ENCODE peak calls at places on chromosomes 6 and 20, in nine cellular contexts. Q is kidney epithelial cell, E is GM23338, S is mammary epithelial cell, T is K562, Y is HCT116, V is fibroblast of mammary gland, R is Caco-2, O is left ventricle myocardium inferior. N is an unnamed sample.

GRCh38 chr20:4076671-4077070 is 61.3 kb upstream of the RNF24 start:
- DNase-seq in Q (no peak), E (no peak), S (peak; percentile 80), T (no peak), Y (peak; percentile 76), V (peak; percentile 96), R (no peak), O (no peak), N (no peak)

GRCh38 chr6:155301867-155302266 is 12.4 kb downstream of the TFB1M start:
- DNase-seq in Q (no peak), E (peak; percentile 10), S (no peak), T (no peak), Y (no peak), V (peak; percentile 37), R (no peak), O (no peak), N (no peak)

GRCh38 chr20:18991012-18991411 is 177.4 kb downstream of the SCP2D1 start:
- DNase-seq in Q (no peak), E (no peak), S (no peak), T (no peak), Y (no peak), V (no peak), R (no peak), O (no peak), N (no peak)

GRCh38 chr6:163314791-163315404 is 99.6 kb upstream of the QKI start:
- DNase-seq in Q (no peak), E (no peak), S (no peak), T (no peak), Y (no peak), V (no peak), R (no peak), O (no peak), N (no peak)

GRCh38 chr6:11654876-11655275 is 117.3 kb downstream of the TMEM170B start:
- DNase-seq in Q (no peak), E (no peak), S (no peak), T (no peak), Y (no peak), V (no peak), R (no peak), O (no peak), N (no peak)

GRCh38 chr6:17583811-17584210 is 16.3 kb upstream of the FAM8A1 start:
- DNase-seq in Q (no peak), E (no peak), S (no peak), T (no peak), Y (no peak), V (peak; percentile 53), R (no peak), O (no peak), N (peak; percentile 73)

GRCh38 chr20:5474646-5475550 is 158.1 kb upstream of the PROKR2 start:
- DNase-seq in Q (no peak), E (no peak), S (no peak), T (no peak), Y (no peak), V (no peak), R (no peak), O (no peak), N (no peak)

GRCh38 chr6:72446427-72446826 is 175.4 kb upstream of the KCNQ5 start:
- DNase-seq in Q (no peak), E (peak; percentile 4), S (no peak), T (no peak), Y (no peak), V (no peak), R (no peak), O (no peak), N (no peak)

GRCh38 chr6:169848946-169849345 is 97.5 kb downstream of the ERMARD start:
- DNase-seq in Q (no peak), E (no peak), S (no peak), T (no peak), Y (no peak), V (no peak), R (no peak), O (no peak), N (no peak)

DNA sequence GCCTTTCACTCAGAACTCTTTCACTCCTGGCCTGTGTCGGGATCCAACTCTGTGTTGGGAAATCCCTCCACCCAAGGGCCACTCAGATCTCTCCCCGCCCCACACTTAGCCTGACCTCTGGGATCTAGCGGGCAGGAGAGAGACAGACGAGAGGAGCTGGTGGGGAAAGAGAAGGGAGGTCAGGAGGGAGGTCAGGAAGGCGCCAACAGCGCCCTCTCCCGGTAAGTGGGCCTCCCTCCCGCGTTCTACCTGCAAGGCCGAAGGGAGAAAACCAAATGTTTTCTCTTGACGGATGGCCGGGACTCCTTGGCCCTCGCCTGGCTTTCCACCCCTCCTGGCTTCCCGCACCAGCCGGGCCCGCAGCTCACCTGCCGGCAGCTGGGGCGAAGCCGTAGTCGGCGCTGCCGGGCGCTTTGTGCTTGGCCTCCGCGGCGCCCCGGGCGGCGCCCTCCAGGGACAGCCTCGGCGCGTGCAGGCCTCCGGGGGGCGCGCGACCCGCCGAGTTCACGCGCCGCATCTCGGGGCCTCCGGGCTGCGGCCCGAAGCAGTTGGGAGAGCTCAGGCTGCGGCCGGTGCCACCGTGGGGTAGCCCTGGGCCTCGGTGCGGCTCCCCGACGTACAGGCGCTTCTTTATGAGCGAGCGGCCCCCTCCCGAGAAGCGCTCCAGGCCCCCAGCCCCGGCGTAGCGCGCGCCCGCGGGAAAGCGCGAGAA is 38.2 kb downstream of the C6orf132 start:
- DNase-seq in Q (no peak), E (peak; percentile 90), S (no peak), T (peak; percentile 93), Y (no peak), V (peak; percentile 81), R (no peak), O (peak; percentile 75), N (no peak)
- TF ChIP-seq CTCF in Q (peak; percentile 72), E (peak; percentile 80), S (peak; percentile 26), T (peak; percentile 94), Y (no peak), V (peak; percentile 75), R (no peak), O (peak; percentile 87), N (no peak)

GRCh38 chr6:25899580-25900408 is 25.8 kb upstream of the SLC17A3 start:
- DNase-seq in Q (peak; percentile 75), E (peak; percentile 8), S (no peak), T (no peak), Y (no peak), V (peak; percentile 54), R (no peak), O (no peak), N (no peak)
- H3K4me3 ChIP-seq in Q (no peak overlapping the region), E (no peak overlapping the region), S (no peak overlapping the region), T (no peak overlapping the region), Y (no peak overlapping the region), V (no peak overlapping the region), R (no peak overlapping the region), O (no peak overlapping the region), N (no peak overlapping the region)

GRCh38 chr6:63764318-63764916 is 128.8 kb downstream of the PHF3 start:
- DNase-seq in Q (no peak), E (peak; percentile 68), S (no peak), T (peak; percentile 17), Y (peak; percentile 29), V (peak; percentile 60), R (no peak), O (no peak), N (peak; percentile 7)
- TF ChIP-seq CTCF in Q (no peak), E (no peak), S (peak; percentile 15), T (peak; percentile 24), Y (peak; percentile 51), V (peak; percentile 34), R (peak; percentile 44), O (peak; percentile 74), N (peak; percentile 13)

GRCh38 chr6:156787569-156788492 is 10.7 kb downstream of the ARID1B start:
- DNase-seq in Q (no peak), E (peak; percentile 31), S (no peak), T (no peak), Y (no peak), V (no peak), R (no peak), O (no peak), N (no peak)

GRCh38 chr6:156782691-156783320 is 5.6 kb downstream of the ARID1B start:
- DNase-seq in Q (no peak), E (no peak), S (peak; percentile 17), T (no peak), Y (no peak), V (peak; percentile 30), R (no peak), O (no peak), N (no peak)

GRCh38 chr6:156789081-156789943 is 12.1 kb downstream of the ARID1B start:
- DNase-seq in Q (no peak), E (no peak), S (no peak), T (no peak), Y (no peak), V (no peak), R (no peak), O (no peak), N (no peak)

GRCh38 chr6:156783958-156784357 is 6.8 kb downstream of the ARID1B start:
- DNase-seq in Q (no peak), E (peak; percentile 70), S (peak; percentile 18), T (no peak), Y (no peak), V (no peak), R (no peak), O (no peak), N (no peak)

DNA sequence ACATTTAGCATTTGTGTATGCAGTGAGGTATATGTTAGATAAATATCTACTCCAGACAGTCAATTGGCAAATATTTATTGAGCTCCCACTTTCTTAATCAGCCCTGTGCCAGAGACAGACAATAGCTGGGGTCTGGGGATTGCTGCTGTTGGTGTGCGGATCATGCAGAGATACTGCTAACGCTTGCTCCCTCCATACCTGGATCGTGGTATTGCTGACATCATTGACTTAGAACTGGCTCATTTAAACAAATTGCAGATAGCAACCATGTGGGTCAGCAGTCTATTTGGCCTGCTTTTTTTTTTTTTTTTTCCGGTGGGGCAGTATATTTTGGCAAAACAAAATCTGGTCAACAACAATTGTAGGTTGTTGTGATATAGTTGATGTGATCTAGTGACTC is 9.5 kb downstream of the ARID1B start:
- DNase-seq in Q (no peak), E (no peak), S (no peak), T (no peak), Y (no peak), V (no peak), R (no peak), O (no peak), N (no peak)
- H3K4me3 ChIP-seq in Q (no peak overlapping the region), E (no peak overlapping the region), S (no peak overlapping the region), T (no peak overlapping the region), Y (no peak overlapping the region), V (no peak overlapping the region), R (no peak overlapping the region), O (no peak overlapping the region), N (no peak overlapping the region)

GRCh38 chr20:45322952-45323383 is 14.9 kb upstream of the MATN4 start:
- DNase-seq in Q (no peak), E (no peak), S (peak; percentile 51), T (peak; percentile 41), Y (peak; percentile 31), V (peak; percentile 37), R (peak; percentile 86), O (peak; percentile 44), N (peak; percentile 68)
- TF ChIP-seq CTCF in Q (no peak), E (peak; percentile 76), S (no peak), T (peak; percentile 78), Y (peak; percentile 79), V (no peak), R (peak; percentile 55), O (peak; percentile 61), N (peak; percentile 60)

DNA sequence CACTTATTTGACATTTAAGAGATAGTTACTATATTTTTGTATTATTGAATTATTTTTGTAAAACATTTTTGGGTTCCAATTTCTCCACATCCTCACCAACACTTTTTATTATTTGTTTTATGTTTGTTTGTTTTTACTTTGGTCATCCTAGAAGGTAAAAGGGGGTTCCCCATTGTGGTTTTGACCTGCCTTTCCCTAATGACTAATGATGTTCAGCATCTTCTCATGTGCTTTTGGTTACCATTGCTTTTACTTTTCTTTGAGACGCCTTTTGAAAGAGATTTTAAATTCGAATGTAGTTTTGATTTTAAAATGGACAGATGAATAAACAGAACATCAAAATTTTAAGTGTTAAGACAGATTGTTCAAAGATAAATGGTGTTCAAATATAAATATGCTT is 46.9 kb downstream of the AK9 start:
- DNase-seq in Q (no peak), E (no peak), S (peak; percentile 66), T (no peak), Y (no peak), V (peak; percentile 26), R (no peak), O (no peak), N (no peak)
- H3K4me3 ChIP-seq in Q (no peak overlapping the region), E (no peak overlapping the region), S (no peak overlapping the region), T (no peak overlapping the region), Y (no peak overlapping the region), V (no peak overlapping the region), R (no peak overlapping the region), O (no peak overlapping the region), N (no peak overlapping the region)